ENCODE peak calls at places on chromosomes 16 and 17, in eight cellular contexts. I is suprapubic skin; T is CD8-positive, alpha-beta T cell; N is stomach; P is HFF-Myc; E is lower lobe of right lung; W is heart right ventricle; D is AG04450. A is an unnamed sample.

GRCh38 chr16:27695161-27695560 is 145.2 kb downstream of the KATNIP start:
- DNase-seq in I (no peak), T (no peak), N (no peak), P (no peak), E (no peak), W (no peak), D (no peak), A (peak)

GRCh38 chr16:66623755-66624154 is 19.3 kb downstream of the CMTM3 start:
- DNase-seq in I (no peak), T (no peak), N (no peak), P (no peak), E (no peak), W (no peak), D (no peak), A (no peak)

GRCh38 chr16:65012357-65012756 is 109.5 kb downstream of the CDH11 start:
- DNase-seq in I (no peak), T (no peak), N (no peak), P (peak), E (no peak), W (no peak), D (no peak), A (no peak)

GRCh38 chr17:32854834-32855389 is 22.0 kb downstream of the MYO1D start:
- DNase-seq in I (no peak), T (no peak), N (no peak), P (no peak), E (no peak), W (no peak), D (no peak), A (no peak)

GRCh38 chr16:15567823-15568222 is 75.1 kb downstream of the MARF1 start:
- DNase-seq in I (no peak), T (no peak), N (no peak), P (no peak), E (no peak), W (no peak), D (no peak), A (no peak)

GRCh38 chr17:74358696-74359095 is 3.0 kb downstream of the BTBD17 start:
- DNase-seq in I (no peak), T (no peak), N (no peak), P (no peak), E (no peak), W (no peak), D (no peak), A (no peak)

GRCh38 chr16:3444032-3444388 is 530 bp downstream of the NAA60 start:
- DNase-seq in I (no peak), T (no peak), N (peak), P (no peak), E (peak), W (no peak), D (peak), A (no peak)

GRCh38 chr16:65101009-65101408 is 20.9 kb downstream of the CDH11 start:
- DNase-seq in I (no peak), T (no peak), N (no peak), P (no peak), E (no peak), W (no peak), D (no peak), A (no peak)

GRCh38 chr16:86061771-86062170 is 162.8 kb downstream of the IRF8 start:
- DNase-seq in I (no peak), T (no peak), N (no peak), P (no peak), E (no peak), W (peak), D (no peak), A (no peak)

GRCh38 chr16:79811541-79811940 is 211.0 kb upstream of the MAF start:
- DNase-seq in I (no peak), T (no peak), N (no peak), P (no peak), E (no peak), W (no peak), D (no peak), A (no peak)

GRCh38 chr16:69309316-69309715 is 1.8 kb upstream of the VPS4A start:
- DNase-seq in I (no peak), T (no peak), N (no peak), P (no peak), E (no peak), W (no peak), D (no peak), A (no peak)

GRCh38 chr16:28274676-28275075 is 17.6 kb upstream of the SBK1 start:
- DNase-seq in I (no peak), T (no peak), N (no peak), P (no peak), E (no peak), W (no peak), D (no peak), A (no peak)

GRCh38 chr17:50198026-50198669 is 3.3 kb downstream of the COL1A1 start:
- DNase-seq in I (no peak), T (peak), N (peak), P (no peak), E (peak), W (peak), D (no peak), A (peak)

GRCh38 chr17:7233701-7234099 is 617 bp downstream of the DVL2 start:
- DNase-seq in I (no peak), T (no peak), N (no peak), P (no peak), E (no peak), W (no peak), D (no peak), A (no peak)

GRCh38 chr16:69904495-69905170 is 46.5 kb upstream of the CLEC18A start:
- DNase-seq in I (no peak), T (no peak), N (peak), P (no peak), E (no peak), W (no peak), D (no peak), A (no peak)

GRCh38 chr16:88978608-88979346 is 1.8 kb upstream of the CBFA2T3 start:
- DNase-seq in I (no peak), T (no peak), N (no peak), P (no peak), E (no peak), W (no peak), D (no peak), A (no peak)

GRCh38 chr16:20111143-20111542 is 37.5 kb upstream of the GPR139 start:
- DNase-seq in I (no peak), T (no peak), N (no peak), P (no peak), E (no peak), W (no peak), D (no peak), A (no peak)

GRCh38 chr16:20102521-20102920 is 28.8 kb upstream of the GPR139 start:
- DNase-seq in I (no peak), T (no peak), N (no peak), P (no peak), E (no peak), W (no peak), D (no peak), A (no peak)

GRCh38 chr16:20104563-20105183 is 31.0 kb upstream of the GPR139 start:
- DNase-seq in I (no peak), T (no peak), N (no peak), P (no peak), E (no peak), W (no peak), D (no peak), A (no peak)

GRCh38 chr16:20102021-20102420 is 28.3 kb upstream of the GPR139 start:
- DNase-seq in I (no peak), T (no peak), N (no peak), P (no peak), E (no peak), W (no peak), D (no peak), A (no peak)

GRCh38 chr16:20107086-20107485 is 33.4 kb upstream of the GPR139 start:
- DNase-seq in I (no peak), T (no peak), N (no peak), P (no peak), E (no peak), W (no peak), D (no peak), A (no peak)
- H3K4me3 ChIP-seq in I (no peak), T (no peak), N (no peak), P (no peak), E (no peak), W (no peak), D (no peak), A (no peak)

DNA sequence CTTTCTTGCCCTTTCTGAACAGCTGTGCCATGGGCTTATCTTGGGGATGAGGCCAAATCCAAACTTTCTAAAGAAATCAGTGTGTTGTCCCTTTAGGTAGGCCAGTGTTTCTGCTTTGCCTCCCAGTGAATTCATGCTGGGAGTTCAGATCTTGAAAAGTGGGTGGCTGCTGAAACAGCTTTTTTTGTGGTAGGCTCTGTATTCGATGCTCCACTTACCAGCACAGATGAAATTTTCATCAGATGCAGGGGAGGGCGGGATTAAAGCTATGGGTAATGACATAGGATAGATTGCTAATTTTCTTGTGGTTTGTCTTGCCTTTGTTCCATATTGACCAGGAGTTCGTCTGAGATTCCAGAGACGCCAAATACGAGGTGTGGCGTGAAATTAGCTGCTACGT is 2.8 kb downstream of the SOCS7 start:
- DNase-seq in I (no peak), T (no peak), N (no peak), P (no peak), E (no peak), W (no peak), D (no peak), A (no peak)
- H3K4me3 ChIP-seq in I (no peak), T (no peak), N (peak), P (no peak), E (no peak), W (no peak), D (peak), A (peak)

DNA sequence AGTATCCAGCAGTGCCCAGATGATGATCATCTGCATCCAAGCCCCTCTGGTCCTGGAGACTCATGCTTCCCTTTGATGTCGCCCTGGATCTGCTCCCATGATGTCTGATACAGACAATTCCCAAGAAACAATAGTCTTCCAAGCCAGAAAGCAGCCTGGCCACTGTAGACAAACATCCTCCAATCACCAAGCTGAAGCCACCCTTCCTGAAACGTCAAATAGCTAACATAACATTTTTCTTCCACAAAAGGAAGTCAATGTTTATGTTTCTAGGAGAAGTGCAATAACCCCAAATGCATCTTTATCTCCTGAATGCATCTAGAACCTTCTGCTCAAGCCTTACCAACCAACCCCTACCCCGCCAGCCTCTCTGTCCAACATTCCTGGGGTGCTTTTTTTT is 1.2 kb upstream of the DPEP2 start:
- DNase-seq in I (no peak), T (no peak), N (no peak), P (no peak), E (no peak), W (peak), D (no peak), A (no peak)
- H3K4me3 ChIP-seq in I (no peak), T (peak), N (no peak), P (no peak), E (peak), W (peak), D (no peak), A (no peak)

GRCh38 chr17:60423865-60424264 is 1.6 kb downstream of the CHCT1 start:
- DNase-seq in I (no peak), T (no peak), N (no peak), P (no peak), E (no peak), W (no peak), D (no peak), A (no peak)

GRCh38 chr17:60426596-60426995 is 4.3 kb downstream of the CHCT1 start:
- DNase-seq in I (no peak), T (no peak), N (no peak), P (no peak), E (no peak), W (no peak), D (no peak), A (no peak)

GRCh38 chr17:60425626-60426025 is 3.3 kb downstream of the CHCT1 start:
- DNase-seq in I (no peak), T (no peak), N (no peak), P (no peak), E (no peak), W (no peak), D (no peak), A (no peak)

GRCh38 chr17:60421273-60422161 is 772 bp upstream of the CHCT1 start:
- DNase-seq in I (peak), T (peak), N (peak), P (no peak), E (peak), W (peak), D (no peak), A (peak)

GRCh38 chr17:60422162-60422665 is at the start of gene CHCT1:
- DNase-seq in I (no peak), T (no peak), N (no peak), P (no peak), E (peak), W (no peak), D (no peak), A (no peak)
- H3K4me3 ChIP-seq in I (peak), T (peak), N (peak), P (peak), E (peak), W (peak), D (peak), A (peak)

GRCh38 chr17:68016838-68017237 is 18.7 kb upstream of the KPNA2 start:
- DNase-seq in I (no peak), T (no peak), N (no peak), P (no peak), E (no peak), W (no peak), D (no peak), A (no peak)

GRCh38 chr17:68020451-68020779 is 15.1 kb upstream of the KPNA2 start:
- DNase-seq in I (no peak), T (no peak), N (no peak), P (no peak), E (no peak), W (no peak), D (no peak), A (no peak)

GRCh38 chr17:68021963-68022362 is 13.6 kb upstream of the KPNA2 start:
- DNase-seq in I (no peak), T (no peak), N (no peak), P (no peak), E (no peak), W (no peak), D (no peak), A (no peak)

GRCh38 chr17:68019675-68020450 is 15.7 kb upstream of the KPNA2 start:
- DNase-seq in I (peak), T (peak), N (peak), P (peak), E (peak), W (peak), D (peak), A (peak)

DNA sequence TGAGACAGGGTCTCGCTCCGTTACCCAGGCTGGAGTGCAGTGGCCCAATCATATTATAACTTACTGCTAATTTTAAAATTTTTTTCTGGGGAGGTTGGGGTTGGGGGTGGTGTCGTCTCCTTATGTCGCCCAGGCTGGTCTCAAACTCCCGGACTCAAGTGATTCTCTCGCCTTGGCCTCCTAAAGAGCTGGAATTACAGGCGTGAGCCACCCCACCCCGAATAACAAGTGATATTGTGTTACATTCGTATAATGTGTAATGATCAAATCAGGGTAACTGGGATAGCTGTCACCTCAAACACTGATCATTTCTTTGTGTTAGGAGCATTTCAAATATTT is 16.2 kb upstream of the KPNA2 start:
- DNase-seq in I (no peak), T (no peak), N (no peak), P (no peak), E (no peak), W (no peak), D (no peak), A (no peak)
- H3K4me3 ChIP-seq in I (peak), T (peak), N (peak), P (no peak), E (peak), W (peak), D (no peak), A (peak)

GRCh38 chr17:36977066-36977465 is 28.3 kb downstream of the AATF start:
- DNase-seq in I (no peak), T (no peak), N (no peak), P (no peak), E (no peak), W (no peak), D (no peak), A (no peak)

GRCh38 chr17:36978810-36979584 is 30.2 kb downstream of the AATF start:
- DNase-seq in I (no peak), T (no peak), N (no peak), P (no peak), E (no peak), W (no peak), D (no peak), A (no peak)

GRCh38 chr17:36977568-36977967 is 28.8 kb downstream of the AATF start:
- DNase-seq in I (no peak), T (no peak), N (no peak), P (no peak), E (no peak), W (no peak), D (no peak), A (no peak)

GRCh38 chr17:36979585-36979941 is 30.8 kb downstream of the AATF start:
- DNase-seq in I (no peak), T (no peak), N (no peak), P (no peak), E (no peak), W (no peak), D (no peak), A (no peak)

DNA sequence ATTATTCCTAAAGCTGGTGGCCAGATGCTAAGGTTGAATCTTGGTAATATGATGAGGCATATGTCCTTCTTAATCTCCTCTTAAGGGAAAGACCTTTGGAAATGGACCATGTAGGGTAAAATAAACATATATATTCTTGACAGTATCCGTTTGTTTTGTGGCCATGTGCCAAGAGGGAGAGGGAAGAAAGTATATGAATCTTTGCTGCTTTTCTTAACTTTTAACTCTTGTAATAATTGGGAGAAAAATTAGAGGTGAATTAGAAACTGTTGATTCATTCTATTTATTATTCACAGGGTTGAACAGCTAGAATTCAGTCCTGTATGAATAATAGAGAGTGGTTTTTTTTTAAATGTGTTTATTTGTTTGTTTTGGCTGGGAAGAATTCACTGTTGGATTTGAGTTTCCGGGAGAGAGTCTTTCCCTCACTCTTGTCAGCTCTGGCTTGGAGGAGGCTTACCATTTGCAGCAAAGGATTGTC is 31.6 kb downstream of the AATF start:
- DNase-seq in I (no peak), T (no peak), N (no peak), P (peak), E (no peak), W (no peak), D (peak), A (no peak)
- H3K4me3 ChIP-seq in I (no peak), T (no peak), N (no peak), P (no peak), E (no peak), W (no peak), D (no peak), A (no peak)

DNA sequence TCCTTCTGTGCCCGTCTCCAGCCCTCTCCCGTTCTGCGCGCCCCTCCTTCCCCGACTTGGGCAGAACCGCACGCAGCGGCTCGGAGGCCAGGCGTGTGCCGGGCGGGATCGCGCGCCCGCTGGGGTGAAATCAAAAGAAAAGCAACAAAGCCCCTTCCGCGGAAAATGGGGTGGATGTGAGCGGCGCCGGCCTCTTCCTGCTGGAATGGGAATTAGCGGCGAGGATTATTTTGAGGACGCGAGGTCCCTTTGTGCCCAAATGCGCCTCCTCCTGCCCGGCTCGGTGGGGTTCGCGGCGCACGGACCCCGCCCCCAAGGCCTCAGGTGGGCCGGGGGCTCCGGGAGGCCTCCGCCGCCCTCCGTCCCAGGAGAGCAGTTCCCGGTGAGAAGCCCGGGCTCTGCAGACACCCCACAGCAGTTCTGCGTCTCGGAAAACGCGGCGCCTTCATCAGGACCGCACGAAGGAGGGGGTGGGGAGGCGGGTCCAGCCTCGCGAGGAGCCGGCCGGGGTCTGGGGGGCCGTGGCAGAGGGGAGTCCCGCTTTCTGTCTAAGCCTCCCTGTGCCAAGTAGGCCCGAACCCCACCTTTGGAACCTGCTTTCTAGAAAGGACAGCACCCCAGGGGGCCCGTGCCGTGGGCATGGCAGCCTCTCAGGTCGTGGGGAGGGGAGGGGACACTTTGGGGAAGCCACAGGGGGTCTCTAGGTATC is 91.0 kb upstream of the CBX4 start:
- DNase-seq in I (no peak), T (no peak), N (no peak), P (no peak), E (no peak), W (no peak), D (no peak), A (no peak)
- H3K4me3 ChIP-seq in I (peak), T (no peak), N (peak), P (peak), E (peak), W (peak), D (peak), A (no peak)

GRCh38 chr17:14428640-14429029 is 127.8 kb downstream of the HS3ST3B1 start:
- DNase-seq in I (no peak), T (peak), N (no peak), P (no peak), E (no peak), W (no peak), D (no peak), A (no peak)
- H3K4me3 ChIP-seq in I (no peak), T (peak), N (no peak), P (no peak), E (no peak), W (no peak), D (no peak), A (no peak)